ENCODE peak calls at places on chromosomes 2 and 18, in seven cellular contexts. O, D, Q, N, J, C and T are unnamed samples. For H3K36me3 and H3K4me1, the result is how much of the 10 kb centered on the place peaks cover.

GRCh38 chr2:27651056-27651455 is 12.4 kb downstream of the SUPT7L start:
- DNase-seq in O (no peak), D (no peak), Q (no peak), N (no peak), J (peak), C (no peak), T (no peak)

GRCh38 chr18:3367491-3368091 is 82.4 kb upstream of the TGIF1 start:
- DNase-seq in O (no peak), D (no peak), Q (no peak), N (no peak), J (peak), C (no peak), T (no peak)

GRCh38 chr2:222561817-222562424 is 94.0 kb downstream of the FARSB start:
- DNase-seq in O (peak), D (peak), Q (peak), N (peak), J (peak), C (peak), T (peak)

GRCh38 chr2:71552356-71552755 is 99.0 kb downstream of the DYSF start:
- DNase-seq in O (no peak), D (no peak), Q (no peak), N (no peak), J (no peak), C (no peak), T (no peak)

GRCh38 chr2:88059979-88060906 is 4.7 kb upstream of the KRCC1 start:
- DNase-seq in O (peak), D (peak), Q (no peak), N (no peak), J (peak), C (peak), T (no peak)

GRCh38 chr18:36309436-36310391 is 12.2 kb downstream of the FHOD3 start:
- DNase-seq in O (no peak), D (no peak), Q (no peak), N (no peak), J (peak), C (peak), T (no peak)

GRCh38 chr2:172168917-172169346 is 66.2 kb upstream of the DLX2 start:
- DNase-seq in O (no peak), D (no peak), Q (no peak), N (no peak), J (peak), C (no peak), T (no peak)

GRCh38 chr18:33578371-33579146 is 540 bp downstream of the ASXL3 start:
- DNase-seq in O (no peak), D (peak), Q (peak), N (no peak), J (no peak), C (no peak), T (no peak)

GRCh38 chr18:42114310-42114943 is 159.4 kb downstream of the PIK3C3 start:
- DNase-seq in O (peak), D (peak), Q (peak), N (peak), J (peak), C (peak), T (peak)

GRCh38 chr2:147365577-147365976 is 479.3 kb upstream of the ACVR2A start:
- DNase-seq in O (no peak), D (peak), Q (no peak), N (no peak), J (no peak), C (no peak), T (no peak)

GRCh38 chr2:176535480-176536113 is 266.4 kb downstream of the MTX2 start:
- DNase-seq in O (no peak), D (no peak), Q (no peak), N (no peak), J (no peak), C (no peak), T (no peak)

GRCh38 chr2:11998218-11998617 is 251.8 kb downstream of the LPIN1 start:
- DNase-seq in O (peak), D (no peak), Q (no peak), N (no peak), J (peak), C (no peak), T (no peak)

GRCh38 chr18:8635087-8635486 is 25.9 kb downstream of the RAB12 start:
- DNase-seq in O (no peak), D (no peak), Q (no peak), N (no peak), J (peak), C (no peak), T (no peak)

GRCh38 chr18:48949051-48949605 is 1.6 kb downstream of the SMAD7 start:
- DNase-seq in O (no peak), D (peak), Q (peak), N (peak), J (no peak), C (no peak), T (no peak)

GRCh38 chr2:204468689-204469429 is 76.4 kb upstream of the PARD3B start:
- DNase-seq in O (no peak), D (no peak), Q (no peak), N (no peak), J (peak), C (no peak), T (no peak)

GRCh38 chr18:48736861-48737260 is 198.0 kb downstream of the CTIF start:
- DNase-seq in O (no peak), D (no peak), Q (no peak), N (no peak), J (no peak), C (no peak), T (no peak)

GRCh38 chr2:88600038-88600465 is 27.2 kb downstream of the EIF2AK3 start:
- DNase-seq in O (no peak), D (peak), Q (peak), N (no peak), J (peak), C (peak), T (peak)

GRCh38 chr2:225002039-225002655 is 40.1 kb downstream of the DOCK10 start:
- DNase-seq in O (peak), D (peak), Q (no peak), N (peak), J (peak), C (peak), T (peak)

GRCh38 chr2:216539791-216540241 is 41.2 kb downstream of the RPL37A start:
- DNase-seq in O (no peak), D (no peak), Q (peak), N (no peak), J (peak), C (peak), T (peak)

GRCh38 chr2:43241558-43241957 is 15.2 kb upstream of the ZFP36L2 start:
- DNase-seq in O (no peak), D (no peak), Q (no peak), N (no peak), J (no peak), C (no peak), T (no peak)

GRCh38 chr2:207465894-207466293 is 63.9 kb upstream of the CREB1 start:
- DNase-seq in O (no peak), D (no peak), Q (no peak), N (no peak), J (no peak), C (no peak), T (no peak)

GRCh38 chr18:73520229-73520628 is 627.4 kb downstream of the FBXO15 start:
- DNase-seq in O (no peak), D (peak), Q (no peak), N (no peak), J (peak), C (peak), T (no peak)

GRCh38 chr2:105769504-105769903 is 24.8 kb downstream of the NCK2 start:
- DNase-seq in O (no peak), D (peak), Q (no peak), N (no peak), J (no peak), C (peak), T (no peak)

GRCh38 chr2:126658316-126658909 is 2.5 kb downstream of the GYPC start:
- DNase-seq in O (peak), D (no peak), Q (no peak), N (no peak), J (no peak), C (no peak), T (no peak)

GRCh38 chr2:99787762-99788382 is 298.1 kb upstream of the REV1 start:
- DNase-seq in O (no peak), D (no peak), Q (no peak), N (no peak), J (peak), C (no peak), T (no peak)

GRCh38 chr18:34083910-34084309 is 140.8 kb downstream of the NOL4 start:
- DNase-seq in O (no peak), D (no peak), Q (no peak), N (no peak), J (no peak), C (no peak), T (no peak)

GRCh38 chr2:99691931-99692330 is 202.1 kb upstream of the REV1 start:
- DNase-seq in O (no peak), D (no peak), Q (no peak), N (peak), J (no peak), C (no peak), T (no peak)

GRCh38 chr2:180478883-180479282 is 471.8 kb upstream of the CWC22 start:
- DNase-seq in O (no peak), D (no peak), Q (no peak), N (no peak), J (no peak), C (no peak), T (no peak)

GRCh38 chr18:11310476-11311086 is 161.2 kb upstream of the PIEZO2 start:
- DNase-seq in O (peak), D (peak), Q (peak), N (peak), J (peak), C (peak), T (no peak)

GRCh38 chr2:113962692-113963480 is 73.0 kb downstream of the ACTR3 start:
- DNase-seq in O (no peak), D (no peak), Q (no peak), N (no peak), J (peak), C (no peak), T (no peak)

GRCh38 chr2:179805001-179805400 is 56.4 kb downstream of the ZNF385B start:
- DNase-seq in O (no peak), D (no peak), Q (no peak), N (no peak), J (no peak), C (no peak), T (no peak)

GRCh38 chr2:139383532-139383931 is 603.3 kb upstream of the NXPH2 start:
- DNase-seq in O (no peak), D (no peak), Q (no peak), N (no peak), J (no peak), C (no peak), T (no peak)

GRCh38 chr2:21072477-21073242 is 28.8 kb upstream of the APOB start:
- DNase-seq in O (no peak), D (no peak), Q (no peak), N (no peak), J (no peak), C (no peak), T (no peak)

GRCh38 chr2:12089001-12089400 is 342.6 kb downstream of the LPIN1 start:
- DNase-seq in O (no peak), D (no peak), Q (no peak), N (no peak), J (no peak), C (no peak), T (no peak)

GRCh38 chr18:50933684-50934083 is 34.2 kb upstream of the ELAC1 start:
- DNase-seq in O (no peak), D (no peak), Q (no peak), N (no peak), J (no peak), C (no peak), T (no peak)

GRCh38 chr18:50944245-50944917 is 23.5 kb upstream of the ELAC1 start:
- DNase-seq in O (no peak), D (no peak), Q (no peak), N (peak), J (no peak), C (no peak), T (no peak)

GRCh38 chr18:50937183-50937582 is 30.7 kb upstream of the ELAC1 start:
- DNase-seq in O (no peak), D (no peak), Q (no peak), N (no peak), J (no peak), C (no peak), T (no peak)

GRCh38 chr18:50934545-50935211 is 33.2 kb upstream of the ELAC1 start:
- DNase-seq in O (no peak), D (no peak), Q (no peak), N (no peak), J (no peak), C (no peak), T (no peak)

GRCh38 chr18:50938912-50939311 is 28.9 kb upstream of the ELAC1 start:
- DNase-seq in O (no peak), D (no peak), Q (no peak), N (no peak), J (no peak), C (no peak), T (no peak)
- H3K36me3 ChIP-seq in O (half or more), D (under half), Q (under half), N (under half), J (under half), C (under half), T (under half)

GRCh38 chr18:23629444-23629946 is 33.2 kb downstream of the ANKRD29 start:
- DNase-seq in O (no peak), D (no peak), Q (no peak), N (no peak), J (no peak), C (no peak), T (peak)

GRCh38 chr18:23627325-23627724 is 35.4 kb downstream of the ANKRD29 start:
- DNase-seq in O (no peak), D (no peak), Q (no peak), N (no peak), J (peak), C (no peak), T (peak)

GRCh38 chr18:23623040-23623439 is 36.7 kb upstream of the NPC1 start:
- DNase-seq in O (no peak), D (no peak), Q (no peak), N (no peak), J (no peak), C (peak), T (no peak)

GRCh38 chr18:23627964-23628363 is 34.7 kb downstream of the ANKRD29 start:
- DNase-seq in O (no peak), D (no peak), Q (no peak), N (no peak), J (no peak), C (no peak), T (no peak)

DNA sequence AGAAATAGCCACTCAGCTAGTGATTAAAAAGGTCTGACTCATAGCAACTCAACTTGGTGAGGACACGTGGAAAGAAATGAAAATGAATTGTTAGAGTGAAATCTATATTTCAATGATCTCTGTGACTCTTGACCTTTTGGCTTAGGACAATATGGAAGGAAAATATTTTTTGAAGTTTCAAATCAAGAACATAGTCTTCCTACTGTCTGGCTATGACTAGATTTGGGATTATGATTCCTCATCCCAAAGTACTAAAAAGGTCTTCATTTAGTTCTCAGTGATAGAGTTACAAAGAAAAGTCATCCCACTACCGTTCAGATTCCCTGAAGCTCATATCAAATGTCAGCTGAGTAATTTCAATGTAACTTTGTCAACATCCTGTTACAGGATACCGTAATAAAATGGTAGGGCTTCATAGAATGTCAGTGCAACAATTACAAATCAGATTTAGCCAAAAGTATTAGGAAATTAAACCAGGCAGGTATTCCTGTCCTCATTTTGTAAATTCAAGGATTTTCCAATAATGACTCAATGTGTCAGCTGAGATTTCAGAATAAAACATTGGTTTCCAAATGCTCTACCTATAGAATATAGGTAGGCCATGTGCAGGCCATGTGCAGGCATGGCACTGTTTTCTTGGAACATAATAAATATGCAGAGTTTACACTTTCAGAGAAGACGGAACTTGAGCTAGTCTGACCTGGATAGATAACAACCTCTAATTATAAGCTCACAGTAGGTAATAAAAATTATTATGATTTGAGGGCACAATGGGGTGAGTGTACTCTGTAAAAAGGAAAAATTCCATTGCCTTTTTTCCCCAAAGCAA is 36.0 kb downstream of the ANKRD29 start:
- DNase-seq in O (no peak), D (no peak), Q (no peak), N (no peak), J (peak), C (no peak), T (no peak)
- H3K4me1 ChIP-seq in O (under half), D (under half), Q (under half), N (under half), J (under half), C (under half), T (under half)

GRCh38 chr2:9996321-9996720 is 44.8 kb downstream of the GRHL1 start:
- DNase-seq in O (no peak), D (no peak), Q (no peak), N (no peak), J (no peak), C (no peak), T (no peak)
- TF ChIP-seq CTCF in O (no peak), D (no peak), Q (no peak), N (no peak), J (no peak), C (no peak), T (no peak)

GRCh38 chr18:58502628-58503027 is 126.3 kb downstream of the ALPK2 start:
- DNase-seq in O (no peak), D (no peak), Q (no peak), N (no peak), J (no peak), C (no peak), T (no peak)
- H3K36me3 ChIP-seq in O (under half), D (under half), Q (under half), N (under half), J (under half), C (under half), T (under half)

GRCh38 chr2:36420569-36421164 is 65.1 kb downstream of the CRIM1 start:
- DNase-seq in O (no peak), D (no peak), Q (no peak), N (no peak), J (no peak), C (no peak), T (no peak)
- H3K4me1 ChIP-seq in O (under half), D (under half), Q (under half), N (under half), J (under half), C (under half), T (under half)

GRCh38 chr18:60075477-60075876 is 175.7 kb downstream of the PMAIP1 start:
- DNase-seq in O (no peak), D (no peak), Q (no peak), N (no peak), J (no peak), C (no peak), T (no peak)
- TF ChIP-seq CTCF in O (no peak), D (no peak), Q (no peak), N (no peak), J (no peak), C (no peak), T (no peak)

GRCh38 chr2:67289921-67290371 is 107.2 kb upstream of the ETAA1 start:
- DNase-seq in O (no peak), D (no peak), Q (no peak), N (no peak), J (peak), C (no peak), T (no peak)

GRCh38 chr2:67290451-67290991 is 106.6 kb upstream of the ETAA1 start:
- DNase-seq in O (no peak), D (no peak), Q (no peak), N (no peak), J (peak), C (no peak), T (no peak)

DNA sequence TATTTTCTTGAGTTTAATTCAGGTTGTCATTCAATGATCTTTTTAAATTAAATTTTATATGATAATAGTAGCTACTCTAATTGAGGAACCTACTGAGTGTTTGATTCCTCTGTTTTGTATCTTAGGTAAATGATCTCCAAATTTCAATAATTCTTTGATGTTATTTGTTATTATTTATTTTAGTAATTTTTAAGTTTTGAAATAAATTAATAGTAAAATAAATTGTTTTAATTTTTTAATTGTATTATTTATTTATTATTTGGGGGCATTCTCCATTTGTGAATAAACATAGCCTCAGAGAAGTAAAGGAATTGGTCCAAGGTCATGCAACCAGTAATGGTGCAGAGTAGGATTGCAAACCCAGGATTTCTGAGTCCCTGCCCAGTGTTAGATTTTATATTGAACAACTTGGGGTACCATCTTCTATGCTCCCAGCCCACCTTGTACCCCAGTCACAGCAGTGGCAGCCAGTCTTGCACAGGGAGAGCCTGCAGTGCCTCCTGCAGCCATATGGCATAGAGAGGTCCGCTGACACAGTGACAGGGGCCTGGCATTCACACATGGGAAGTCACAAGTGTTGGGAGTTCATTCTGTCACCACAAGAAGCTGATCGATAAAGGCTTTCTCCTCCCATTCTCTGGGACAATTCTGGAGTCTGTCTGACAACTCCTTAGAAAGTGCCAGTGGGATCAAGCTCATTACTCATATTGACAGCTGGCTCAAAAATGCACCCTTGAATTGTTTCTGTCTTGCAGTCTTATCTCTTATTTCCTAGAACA is 110.0 kb upstream of the ETAA1 start:
- DNase-seq in O (no peak), D (no peak), Q (no peak), N (no peak), J (no peak), C (no peak), T (no peak)
- H3K36me3 ChIP-seq in O (under half), D (under half), Q (under half), N (under half), J (under half), C (under half), T (under half)

GRCh38 chr18:46207985-46208384 is 103.8 kb downstream of the HAUS1 start:
- DNase-seq in O (no peak), D (no peak), Q (no peak), N (no peak), J (no peak), C (no peak), T (no peak)

GRCh38 chr18:46199515-46200147 is 95.4 kb downstream of the HAUS1 start:
- DNase-seq in O (no peak), D (no peak), Q (no peak), N (no peak), J (peak), C (no peak), T (no peak)

GRCh38 chr18:46204143-46204542 is 100.0 kb downstream of the HAUS1 start:
- DNase-seq in O (no peak), D (no peak), Q (no peak), N (no peak), J (no peak), C (no peak), T (no peak)
- H3K4me1 ChIP-seq in O (half or more), D (under half), Q (under half), N (under half), J (under half), C (under half), T (under half)